ENCODE peak calls at places on chromosomes 12 and 14, in nine cellular contexts. Y is posterior cingulate gyrus, M is GM12865, R is HFFc6, N is H7, J is T-helper 1 cell, H is AG09309, E is psoas muscle, I is NCI-H2081. L is an unnamed sample.

GRCh38 chr12:105764216-105764835 is 374.4 kb downstream of the NUAK1 start:
- DNase-seq in I (no peak), E (no peak), M (no peak), R (no peak), J (no peak), N (no peak), Y (no peak), H (peak; percentile 42), L (no peak)

GRCh38 chr12:20212658-20213387 is 155.5 kb upstream of the PDE3A start:
- DNase-seq in I (peak; percentile 54), J (no peak), R (peak; percentile 78), Y (peak; percentile 49), H (peak; percentile 99), E (peak; percentile 72), M (no peak), N (peak; percentile 35), L (peak; percentile 100)

GRCh38 chr14:58428011-58428807 is 690 bp downstream of the KIAA0586 start:
- DNase-seq in E (no peak), M (peak; percentile 57), H (peak; percentile 8), N (peak; percentile 21), J (no peak), I (peak; percentile 51), Y (no peak), R (peak; percentile 54), L (peak; percentile 65)

GRCh38 chr12:49476091-49476490 is 62.7 kb upstream of the KCNH3 start:
- DNase-seq in Y (no peak), M (no peak), N (no peak), I (no peak), H (no peak), J (no peak), R (no peak), E (no peak), L (no peak)

GRCh38 chr12:47904647-47905312 is at the start of gene VDR:
- DNase-seq in M (peak; percentile 81), E (peak; percentile 74), J (peak; percentile 64), I (peak; percentile 61), R (peak; percentile 74), N (peak; percentile 98), Y (peak; percentile 31), H (no peak), L (peak; percentile 73)

GRCh38 chr14:53278602-53279506 is 125.7 kb upstream of the DDHD1 start:
- DNase-seq in N (no peak), I (no peak), H (no peak), J (no peak), M (peak; percentile 9), Y (no peak), R (no peak), E (no peak), L (peak; percentile 5)

GRCh38 chr12:127162307-127162706 is 1104.7 kb upstream of the TMEM132C start:
- DNase-seq in E (no peak), M (peak; percentile 27), I (no peak), H (no peak), R (no peak), N (peak; percentile 68), Y (no peak), J (no peak), L (no peak)

GRCh38 chr12:93943766-93944165 is 204.6 kb upstream of the PLXNC1 start:
- DNase-seq in E (peak; percentile 55), R (peak; percentile 67), J (no peak), H (no peak), N (no peak), Y (no peak), I (no peak), M (no peak), L (peak; percentile 69)

GRCh38 chr12:49198431-49199155 is 9.7 kb upstream of the TUBA1A start:
- DNase-seq in M (no peak), R (peak; percentile 84), H (peak; percentile 53), I (peak; percentile 64), J (no peak), N (no peak), E (peak; percentile 28), Y (peak; percentile 70), L (peak; percentile 93)

GRCh38 chr12:6582196-6582595 is 14.1 kb upstream of the NOP2 start:
- DNase-seq in H (no peak), E (no peak), Y (no peak), N (peak; percentile 68), J (no peak), M (no peak), R (no peak), I (no peak), L (no peak)

GRCh38 chr14:86055512-86055911 is 525.6 kb downstream of the FLRT2 start:
- DNase-seq in E (no peak), R (no peak), I (no peak), N (no peak), Y (no peak), H (no peak), M (no peak), J (no peak), L (peak; percentile 2)

GRCh38 chr12:105204916-105205315 is 31.1 kb downstream of the APPL2 start:
- DNase-seq in E (peak; percentile 24), M (no peak), N (no peak), R (peak; percentile 93), H (peak; percentile 80), I (no peak), J (no peak), Y (no peak), L (peak; percentile 78)

GRCh38 chr12:29223431-29223830 is 74.4 kb downstream of the FAR2 start:
- DNase-seq in R (no peak), I (no peak), H (no peak), J (no peak), Y (no peak), E (no peak), M (no peak), N (no peak), L (no peak)

GRCh38 chr14:104137297-104138097 is 890 bp upstream of the KIF26A start:
- DNase-seq in N (peak; percentile 98), E (peak; percentile 69), H (no peak), I (no peak), J (peak; percentile 55), R (no peak), Y (peak; percentile 60), M (peak; percentile 55), L (peak; percentile 6)

GRCh38 chr12:10801727-10802126 is 700 bp downstream of the TAS2R7 start:
- DNase-seq in R (no peak), Y (no peak), J (no peak), N (no peak), E (no peak), M (no peak), H (no peak), I (no peak), L (no peak)

GRCh38 chr12:48765753-48766162 is 23.1 kb downstream of the ADCY6 start:
- DNase-seq in I (no peak), N (no peak), R (peak; percentile 28), H (no peak), E (no peak), M (peak; percentile 60), J (no peak), Y (no peak), L (no peak)

GRCh38 chr12:43338848-43339526 is 213.0 kb downstream of the ADAMTS20 start:
- DNase-seq in E (no peak), I (peak; percentile 43), N (peak; percentile 30), J (no peak), Y (no peak), R (peak; percentile 39), M (peak; percentile 50), H (peak; percentile 49), L (peak; percentile 78)

GRCh38 chr12:74801625-74802024 is 264.0 kb downstream of the ATXN7L3B start:
- DNase-seq in R (no peak), H (no peak), M (no peak), E (no peak), I (no peak), N (no peak), Y (no peak), J (no peak), L (no peak)

GRCh38 chr14:57502581-57503254 is 9.1 kb upstream of the CCDC198 start:
- DNase-seq in I (no peak), M (no peak), R (no peak), Y (no peak), H (no peak), E (peak; percentile 9), N (no peak), J (no peak), L (peak; percentile 29)

GRCh38 chr12:42885677-42886076 is 296.1 kb upstream of the PRICKLE1 start:
- DNase-seq in M (no peak), Y (no peak), E (no peak), H (no peak), I (no peak), R (no peak), J (no peak), N (no peak), L (no peak)

GRCh38 chr12:95100264-95101190 is 27.1 kb upstream of the NR2C1 start:
- DNase-seq in N (no peak), H (no peak), J (no peak), I (no peak), M (no peak), Y (no peak), R (no peak), E (no peak), L (no peak)

GRCh38 chr12:101086490-101086889 is 123.5 kb downstream of the SLC5A8 start:
- DNase-seq in J (no peak), Y (no peak), E (no peak), R (no peak), H (no peak), I (no peak), N (no peak), M (no peak), L (peak; percentile 13)

GRCh38 chr12:57456145-57456700 is 1.1 kb downstream of the INHBE start:
- DNase-seq in M (peak; percentile 76), E (no peak), H (no peak), Y (no peak), J (no peak), I (peak; percentile 18), N (peak; percentile 76), R (peak; percentile 36), L (peak; percentile 28)

GRCh38 chr14:70555890-70556289 is 21.1 kb upstream of the ADAM20 start:
- DNase-seq in J (no peak), H (no peak), E (no peak), I (no peak), Y (no peak), R (no peak), M (no peak), N (no peak), L (peak; percentile 9)